ENCODE peak calls at places on chromosomes 13 and 19, in four cellular contexts. I is neuronal stem cell, J is colonic mucosa, G is fibroblast of lung. K is an unnamed sample.
A peak's percentile ranks its signal among the peaks of the same experiment; 100 is the strongest.

GRCh38 chr13:44098559-44098958 is 218.9 kb downstream of the LACC1 start:
- DNase-seq in I (no peak), J (no peak), G (no peak), K (no peak)

GRCh38 chr13:70235565-70235964 is 127.3 kb upstream of the KLHL1 start:
- DNase-seq in I (no peak), J (no peak), G (no peak), K (no peak)

GRCh38 chr13:23007430-23007829 is 173.3 kb upstream of the SGCG start:
- DNase-seq in I (no peak), J (no peak), G (no peak), K (no peak)

GRCh38 chr19:7868671-7869452 is 5.3 kb downstream of the PRR36 start:
- DNase-seq in I (peak; percentile 86), J (peak; percentile 87), G (peak; percentile 44), K (peak; percentile 80)

GRCh38 chr19:413756-414420 is 4.9 kb upstream of the C2CD4C start:
- DNase-seq in I (no peak), J (no peak), G (no peak), K (no peak)

GRCh38 chr19:16619456-16619855 is 8.5 kb downstream of the MED26 start:
- DNase-seq in I (no peak), J (no peak), G (no peak), K (no peak)

GRCh38 chr13:74090869-74091605 is 43.2 kb downstream of the KLF12 start:
- DNase-seq in I (no peak), J (no peak), G (no peak), K (no peak)

GRCh38 chr13:110559986-110560385 is 1.5 kb downstream of the RAB20 start:
- DNase-seq in I (no peak), J (no peak), G (no peak), K (no peak)

GRCh38 chr19:38134538-38135149 is 89.4 kb downstream of the DPF1 start:
- DNase-seq in I (peak; percentile 49), J (peak; percentile 40), G (peak; percentile 55), K (peak; percentile 42)

GRCh38 chr19:35247526-35248309 is 1.1 kb upstream of the LSR start:
- DNase-seq in I (peak; percentile 88), J (peak; percentile 94), G (no peak), K (no peak)

GRCh38 chr19:10782795-10783194 is 53.2 kb downstream of the TMED1 start:
- DNase-seq in I (no peak), J (no peak), G (no peak), K (no peak)

GRCh38 chr13:68428292-68428691 is 1198.2 kb upstream of the PCDH9 start:
- DNase-seq in I (no peak), J (no peak), G (no peak), K (no peak)

GRCh38 chr13:44876782-44877324 is 112.4 kb downstream of the NUFIP1 start:
- DNase-seq in I (no peak), J (no peak), G (no peak), K (no peak)

GRCh38 chr19:19120308-19121156 is 17.7 kb downstream of the TMEM161A start:
- DNase-seq in I (peak; percentile 95), J (peak; percentile 74), G (peak; percentile 81), K (no peak)

GRCh38 chr13:92994056-92994455 is 232.6 kb upstream of the GPC6 start:
- DNase-seq in I (no peak), J (no peak), G (peak; percentile 48), K (peak; percentile 3)

GRCh38 chr13:43128504-43128929 is 105.1 kb downstream of the DNAJC15 start:
- DNase-seq in I (no peak), J (no peak), G (peak; percentile 21), K (no peak)

GRCh38 chr13:49502954-49503353 is 7.2 kb downstream of the PHF11 start:
- DNase-seq in I (no peak), J (no peak), G (peak; percentile 76), K (no peak)

GRCh38 chr13:67299731-67300130 is 69.6 kb upstream of the PCDH9 start:
- DNase-seq in I (no peak), J (no peak), G (peak; percentile 28), K (no peak)

GRCh38 chr13:40384976-40385857 is 281.2 kb downstream of the FOXO1 start:
- DNase-seq in I (no peak), J (no peak), G (no peak), K (no peak)

GRCh38 chr19:53541971-53542370 is 4.0 kb downstream of the ZNF331 start:
- DNase-seq in I (no peak), J (no peak), G (no peak), K (no peak)

GRCh38 chr19:1230585-1231489 is 7.0 kb downstream of the CBARP start:
- DNase-seq in I (no peak), J (no peak), G (no peak), K (no peak)

GRCh38 chr13:86020350-86021002 is 221.3 kb upstream of the SLITRK6 start:
- DNase-seq in I (no peak), J (no peak), G (peak; percentile 99), K (peak; percentile 13)

GRCh38 chr19:28940751-28941500 is 272.0 kb downstream of the UQCRFS1 start:
- DNase-seq in I (no peak), J (no peak), G (peak; percentile 49), K (peak; percentile 58)

GRCh38 chr13:93690139-93690538 is 463.5 kb downstream of the GPC6 start:
- DNase-seq in I (peak; percentile 48), J (no peak), G (peak; percentile 57), K (peak; percentile 69)

GRCh38 chr19:55062735-55063491 is at the start of gene RDH13:
- DNase-seq in I (peak; percentile 92), J (peak; percentile 98), G (peak; percentile 96), K (peak; percentile 98)

GRCh38 chr13:62625214-62625613 is 1209.6 kb upstream of the PCDH20 start:
- DNase-seq in I (no peak), J (no peak), G (no peak), K (no peak)

GRCh38 chr19:2495130-2495641 is 19.3 kb downstream of the GADD45B start:
- DNase-seq in I (no peak), J (peak; percentile 93), G (peak; percentile 74), K (peak; percentile 89)

GRCh38 chr19:2495651-2496316 is 19.9 kb downstream of the GADD45B start:
- DNase-seq in I (no peak), J (peak; percentile 73), G (peak; percentile 34), K (peak; percentile 52)

GRCh38 chr19:2494084-2494446 is 18.1 kb downstream of the GADD45B start:
- DNase-seq in I (no peak), J (no peak), G (peak; percentile 38), K (peak; percentile 62)

GRCh38 chr19:2492870-2493269 is 16.9 kb downstream of the GADD45B start:
- DNase-seq in I (no peak), J (no peak), G (no peak), K (no peak)

DNA sequence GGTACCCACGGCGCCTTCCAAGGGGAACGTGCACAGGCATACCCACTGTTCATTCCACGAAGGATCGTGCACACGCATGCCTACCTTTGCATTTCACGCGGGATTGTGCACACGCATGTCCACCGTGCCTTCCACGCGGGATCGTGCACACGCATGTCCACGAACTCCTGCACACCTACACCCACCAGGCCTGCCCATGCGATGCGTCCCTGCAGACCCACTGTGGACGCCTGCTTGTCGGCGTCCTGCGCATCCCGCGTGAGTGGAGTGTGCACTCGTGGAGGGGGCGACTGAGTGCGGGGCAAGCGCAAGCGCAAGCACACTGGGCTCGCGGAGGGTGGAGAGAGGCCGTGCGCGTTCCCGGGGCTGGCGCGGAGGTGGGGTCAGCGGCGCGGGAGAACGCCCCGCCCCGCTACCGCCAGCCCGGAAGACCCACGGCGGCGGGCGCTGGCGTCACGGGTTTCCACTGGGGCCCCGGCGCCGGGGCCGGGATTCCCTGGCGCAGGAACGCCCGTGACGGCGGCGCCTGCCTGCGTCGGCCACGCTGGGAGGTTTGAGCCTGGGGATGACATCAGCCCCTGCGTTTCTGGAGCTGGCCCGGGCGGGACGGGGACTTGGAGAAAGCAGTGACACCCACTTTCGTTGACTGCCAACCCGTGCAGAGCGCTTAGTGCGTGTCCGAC is 18.7 kb downstream of the GADD45B start:
- DNase-seq in I (no peak), J (peak; percentile 76), G (peak; percentile 82), K (peak; percentile 95)
- H3K9ac ChIP-seq in I (peak overlapping the region; percentile 89), J (peak overlapping the region; percentile 89), G (peak overlapping the region; percentile 67), K (peak overlapping the region; percentile 86)

GRCh38 chr13:37886879-37887278 is 17.3 kb upstream of the TRPC4 start:
- DNase-seq in I (no peak), J (no peak), G (peak; percentile 10), K (no peak)
- H3K4me3 ChIP-seq in I (no peak overlapping the region), J (no peak overlapping the region), G (no peak overlapping the region), K (no peak overlapping the region)

DNA sequence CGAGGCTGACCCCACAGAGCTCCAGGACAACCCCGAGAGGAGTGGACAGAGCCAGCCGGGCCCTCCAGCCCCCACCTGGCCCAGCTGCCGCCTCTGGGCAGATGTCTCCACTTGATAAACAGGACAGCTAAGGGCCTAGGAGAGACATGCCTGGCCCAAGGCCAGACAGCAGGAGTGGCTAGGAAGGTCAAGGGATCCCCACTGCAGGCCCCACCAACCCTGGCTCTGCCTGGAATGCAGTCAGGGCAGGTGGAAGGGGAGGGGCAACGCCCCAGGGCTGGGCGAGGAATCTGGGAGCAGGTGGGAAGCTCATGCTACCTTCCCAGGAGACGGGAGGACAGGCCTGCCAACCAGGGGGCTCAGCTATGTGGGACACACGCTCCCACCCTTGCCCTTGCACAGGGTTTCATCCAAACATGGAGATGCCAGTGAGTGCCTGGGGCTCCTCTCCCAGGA is 25.2 kb downstream of the SH3GL1 start:
- DNase-seq in I (no peak), J (peak; percentile 80), G (no peak), K (no peak)
- H3K4me1 ChIP-seq in I (peaks cover 22% of the 10 kb centered on the region), J (peaks cover 44% of the 10 kb centered on the region), G (peaks cover 49% of the 10 kb centered on the region), K (peaks cover 74% of the 10 kb centered on the region)

GRCh38 chr19:6466526-6467248 is 2.6 kb downstream of the CRB3 start:
- DNase-seq in I (no peak), J (no peak), G (no peak), K (no peak)

GRCh38 chr19:6467384-6467783 is 3.3 kb downstream of the CRB3 start:
- DNase-seq in I (no peak), J (no peak), G (no peak), K (no peak)

GRCh38 chr19:6465663-6466062 is 1.6 kb downstream of the CRB3 start:
- DNase-seq in I (no peak), J (no peak), G (no peak), K (no peak)

GRCh38 chr19:6465006-6465405 is 935 bp downstream of the CRB3 start:
- DNase-seq in I (no peak), J (no peak), G (no peak), K (no peak)

GRCh38 chr19:6464070-6464873 is at the start of gene CRB3:
- DNase-seq in I (no peak), J (peak; percentile 99), G (no peak), K (no peak)
- H3K9ac ChIP-seq in I (peak within 1 kb of the TSS; percentile 60), J (peak within 1 kb of the TSS; percentile 87), G (no peak within 1 kb of the TSS), K (no peak within 1 kb of the TSS)

DNA sequence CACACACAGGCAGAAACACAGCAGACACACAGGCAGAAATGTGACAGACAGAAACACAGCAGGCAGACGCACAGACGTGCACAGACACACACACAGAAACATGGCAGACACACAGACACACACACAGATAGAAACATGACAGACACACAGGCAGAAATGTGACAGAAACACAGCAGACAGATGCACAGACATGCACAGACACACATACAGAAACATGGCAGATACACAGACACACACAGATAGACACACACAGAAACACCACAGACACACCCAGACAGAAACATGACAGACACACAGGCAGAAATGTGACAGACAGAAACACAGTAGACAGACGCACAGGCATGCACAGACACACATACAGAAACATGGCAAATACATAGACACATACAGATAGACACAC is 1.3 kb downstream of the TBXA2R start:
- DNase-seq in I (no peak), J (no peak), G (no peak), K (no peak)
- H3K4me3 ChIP-seq in I (no peak overlapping the region), J (no peak overlapping the region), G (peak overlapping the region; percentile 63), K (no peak overlapping the region)